ENCODE peak calls at places on chromosomes 6 and 20, in ten cellular contexts. Q is amniotic epithelial cell; J is heart left ventricle; I is left colon; A is germinal center; R is NCI-H510A treated with DMSO at 0.1 percent for 48 hours; E is stimulated activated CD4-positive, alpha-beta T cell treated with anti-CD3 and anti-CD28 coated beads, Interleukin-12 subunit alpha, Interleukin-12 subunit beta, amount 100 ng/mL, for 48 hours; T is AG09319; F is GM04504; N is ACHN. O is an unnamed sample.

GRCh38 chr6:97177905-97178304 is 105.1 kb downstream of the MMS22L start:
- DNase-seq in I (no peak), E (no peak), F (no peak), J (no peak), A (no peak), Q (peak; percentile 75), T (no peak), N (no peak), R (no peak), O (no peak)

GRCh38 chr6:42138630-42139619 is 3.5 kb downstream of the C6orf132 start:
- DNase-seq in T (no peak), J (no peak), E (no peak), F (no peak), Q (peak; percentile 83), R (peak; percentile 75), I (no peak), A (no peak), N (peak; percentile 30), O (peak; percentile 46)

GRCh38 chr6:132818404-132819359 is 4.3 kb downstream of the RPS12 start:
- DNase-seq in J (no peak), A (no peak), E (no peak), F (no peak), N (no peak), Q (peak; percentile 26), R (no peak), T (no peak), I (no peak), O (no peak)

GRCh38 chr6:48744948-48745347 is 634.0 kb upstream of the PTCHD4 start:
- DNase-seq in R (no peak), A (no peak), I (no peak), E (no peak), F (no peak), T (no peak), J (no peak), N (no peak), Q (peak; percentile 59), O (no peak)

GRCh38 chr6:143594647-143595046 is 83.1 kb upstream of the PHACTR2 start:
- DNase-seq in E (no peak), I (no peak), F (no peak), R (no peak), A (no peak), Q (peak; percentile 80), N (no peak), T (no peak), J (no peak), O (no peak)

GRCh38 chr6:153662982-153663381 is 376.1 kb upstream of the OPRM1 start:
- DNase-seq in J (no peak), F (no peak), I (no peak), E (no peak), N (peak; percentile 7), R (no peak), Q (no peak), T (no peak), A (no peak), O (no peak)

GRCh38 chr6:108598316-108598863 is 37.7 kb downstream of the FOXO3 start:
- DNase-seq in R (no peak), Q (peak; percentile 88), F (peak; percentile 76), I (no peak), J (no peak), E (no peak), A (no peak), N (no peak), T (no peak), O (no peak)

GRCh38 chr20:38007526-38007925 is 25.7 kb downstream of the TTI1 start:
- DNase-seq in R (no peak), N (no peak), T (no peak), J (no peak), E (no peak), I (no peak), A (no peak), Q (no peak), F (no peak), O (no peak)

GRCh38 chr20:25355191-25355590 is 35.4 kb downstream of the ABHD12 start:
- DNase-seq in I (no peak), E (no peak), A (no peak), J (no peak), R (no peak), Q (no peak), T (no peak), N (no peak), F (no peak), O (no peak)

GRCh38 chr6:5659467-5659866 is 347.3 kb downstream of the NRN1 start:
- DNase-seq in E (no peak), J (no peak), R (no peak), I (no peak), Q (no peak), N (no peak), T (no peak), F (no peak), A (no peak), O (no peak)

GRCh38 chr20:21707999-21708737 is 2.7 kb downstream of the PAX1 start:
- DNase-seq in J (no peak), I (no peak), T (no peak), A (no peak), N (no peak), E (no peak), R (no peak), F (no peak), Q (no peak), O (no peak)

GRCh38 chr6:144066745-144067484 is 28.5 kb downstream of the SF3B5 start:
- DNase-seq in I (no peak), A (peak; percentile 38), E (no peak), F (no peak), R (no peak), J (no peak), Q (no peak), N (no peak), T (no peak), O (no peak)

GRCh38 chr20:23826541-23827018 is at the start of gene CST2:
- DNase-seq in J (no peak), T (no peak), I (no peak), N (no peak), Q (no peak), E (no peak), A (no peak), R (no peak), F (no peak), O (no peak)

GRCh38 chr6:30981942-30982772 is 1.4 kb upstream of the MUC21 start:
- DNase-seq in R (no peak), T (peak; percentile 20), A (no peak), J (peak; percentile 35), E (no peak), F (peak; percentile 40), Q (peak; percentile 82), N (peak; percentile 65), I (no peak), O (no peak)

GRCh38 chr6:75463896-75464295 is 29.7 kb downstream of the FILIP1 start:
- DNase-seq in J (no peak), I (no peak), N (no peak), E (no peak), Q (no peak), A (no peak), F (no peak), T (no peak), R (no peak), O (no peak)

GRCh38 chr6:87920245-87920644 is 127.4 kb upstream of the SPACA1 start:
- DNase-seq in E (no peak), J (no peak), R (no peak), Q (no peak), I (no peak), F (no peak), A (no peak), N (no peak), T (no peak), O (no peak)

GRCh38 chr20:18276821-18277220 is 11.5 kb upstream of the ZNF133 start:
- DNase-seq in N (peak; percentile 65), E (peak; percentile 69), R (peak; percentile 92), A (peak; percentile 55), Q (peak; percentile 55), I (peak; percentile 48), F (peak; percentile 47), T (peak; percentile 14), J (peak; percentile 54), O (peak; percentile 28)

GRCh38 chr20:34010405-34010895 is 16.7 kb downstream of the RALY start:
- DNase-seq in J (no peak), N (no peak), F (no peak), E (no peak), T (no peak), Q (peak; percentile 58), A (no peak), R (no peak), I (no peak), O (no peak)

GRCh38 chr6:162442675-162443074 is 284.9 kb downstream of the PRKN start:
- DNase-seq in R (no peak), A (no peak), N (peak; percentile 50), T (no peak), E (no peak), Q (no peak), I (no peak), J (no peak), F (no peak), O (no peak)

GRCh38 chr6:128370072-128370471 is 150.3 kb downstream of the PTPRK start:
- DNase-seq in J (no peak), I (no peak), T (peak; percentile 44), R (no peak), Q (peak; percentile 49), E (no peak), N (no peak), A (no peak), F (peak; percentile 31), O (no peak)

GRCh38 chr6:154569136-154569862 is 58.8 kb upstream of the CNKSR3 start:
- DNase-seq in Q (no peak), E (no peak), F (no peak), N (no peak), I (no peak), A (no peak), T (no peak), R (no peak), J (no peak), O (no peak)

O was measured in DMS153.